ENCODE peak calls at places on chromosomes 13 and 19, in seven cellular contexts. E is NCI-H1694; G is adipocyte; I is activated CD8-positive, alpha-beta memory T cell treated with anti-CD3 and anti-CD28 coated beads for 1 hour; D is gastrocnemius medialis; C is fibroblast of mammary gland; M is nucleus accumbens. U is an unnamed sample.

GRCh38 chr19:45523642-45524256 is 16.5 kb downstream of the VASP start:
- DNase-seq in D (peak; percentile 77), C (peak; percentile 84), I (peak; percentile 44), E (peak; percentile 95), M (peak; percentile 82), G (peak; percentile 92), U (peak; percentile 87)

GRCh38 chr19:13095934-13096890 is 6.4 kb downstream of the LYL1 start:
- DNase-seq in M (no peak), D (no peak), G (no peak), C (no peak), I (no peak), E (no peak), U (no peak)

GRCh38 chr13:76516013-76516412 is 370.2 kb downstream of the KCTD12 start:
- DNase-seq in D (no peak), M (no peak), E (no peak), C (peak; percentile 89), G (peak; percentile 70), I (no peak), U (no peak)

GRCh38 chr19:16366433-16367268 is 42.0 kb downstream of the KLF2 start:
- DNase-seq in I (no peak), G (no peak), M (no peak), C (no peak), E (no peak), D (peak; percentile 73), U (peak; percentile 20)

GRCh38 chr19:11373166-11373884 is 1.1 kb upstream of the SWSAP1 start:
- DNase-seq in M (peak; percentile 93), I (no peak), C (no peak), E (peak; percentile 28), G (no peak), D (no peak), U (no peak)

GRCh38 chr19:20787766-20788165 is 11.7 kb downstream of the ZNF66 start:
- DNase-seq in G (no peak), M (no peak), I (no peak), C (no peak), E (no peak), D (no peak), U (no peak)

GRCh38 chr19:45955905-45956608 is 17.6 kb downstream of the NOVA2 start:
- DNase-seq in M (peak; percentile 88), I (no peak), G (no peak), C (no peak), E (no peak), D (no peak), U (peak; percentile 94)

GRCh38 chr13:110872768-110873638 is 41.9 kb downstream of the ANKRD10 start:
- DNase-seq in C (no peak), E (no peak), G (no peak), I (no peak), M (no peak), D (no peak), U (no peak)

GRCh38 chr19:57302020-57302465 is 18.2 kb upstream of the ZNF543 start:
- DNase-seq in M (no peak), E (no peak), I (no peak), G (peak; percentile 93), D (peak; percentile 81), C (peak; percentile 97), U (no peak)

GRCh38 chr13:27822258-27822872 is 30.1 kb downstream of the GSX1 start:
- DNase-seq in C (peak; percentile 13), D (no peak), I (no peak), M (no peak), G (no peak), E (no peak), U (no peak)

GRCh38 chr19:16273005-16273404 is 51.6 kb upstream of the KLF2 start:
- DNase-seq in M (peak; percentile 59), G (no peak), I (no peak), D (no peak), E (no peak), C (no peak), U (peak; percentile 40)

GRCh38 chr19:30361721-30362120 is 10.5 kb upstream of the ZNF536 start:
- DNase-seq in E (no peak), M (peak; percentile 32), C (no peak), D (no peak), G (no peak), I (no peak), U (peak; percentile 75)

GRCh38 chr13:34243396-34243795 is 425.4 kb downstream of the RFC3 start:
- DNase-seq in E (no peak), M (no peak), I (no peak), D (no peak), C (no peak), G (no peak), U (no peak)

GRCh38 chr19:42465827-42466280 is 23.1 kb upstream of the CXCL17 start:
- DNase-seq in C (no peak), I (no peak), E (no peak), M (peak; percentile 26), D (no peak), G (no peak), U (no peak)

GRCh38 chr13:25733061-25733491 is 318.7 kb downstream of the SHISA2 start:
- DNase-seq in C (peak; percentile 2), M (no peak), I (no peak), E (no peak), D (no peak), G (no peak), U (no peak)

GRCh38 chr13:28640861-28641599 is 17.9 kb upstream of the POMP start:
- DNase-seq in I (no peak), M (no peak), D (no peak), E (no peak), C (no peak), G (no peak), U (no peak)

GRCh38 chr13:44128522-44128921 is 245.1 kb upstream of the SERP2 start:
- DNase-seq in C (peak; percentile 65), D (peak; percentile 72), M (peak; percentile 30), G (no peak), E (no peak), I (no peak), U (no peak)

GRCh38 chr19:33293255-33294057 is 8.9 kb downstream of the CEBPA start:
- DNase-seq in M (peak; percentile 56), G (peak; percentile 57), C (peak; percentile 85), I (no peak), E (peak; percentile 44), D (peak; percentile 29), U (no peak)

GRCh38 chr13:109684836-109685602 is 101.4 kb downstream of the IRS2 start:
- DNase-seq in E (no peak), C (peak; percentile 85), D (peak; percentile 18), M (no peak), G (no peak), I (no peak), U (peak; percentile 20)

GRCh38 chr19:8036438-8037099 is 16.0 kb upstream of the CCL25 start:
- DNase-seq in G (no peak), C (no peak), E (peak; percentile 68), I (no peak), M (no peak), D (no peak), U (no peak)

GRCh38 chr19:17289489-17289888 is 7.8 kb downstream of the ANKLE1 start:
- DNase-seq in E (no peak), M (peak; percentile 40), I (no peak), D (peak; percentile 23), C (peak; percentile 93), G (peak; percentile 51), U (no peak)

GRCh38 chr19:4057913-4058695 is 8.6 kb downstream of the ZBTB7A start:
- DNase-seq in E (no peak), D (peak; percentile 81), G (peak; percentile 89), C (peak; percentile 94), I (no peak), M (no peak), U (no peak)

GRCh38 chr13:39047560-39047959 is 9.3 kb downstream of the NHLRC3 start:
- DNase-seq in G (no peak), C (no peak), E (no peak), D (no peak), I (no peak), M (no peak), U (no peak)

GRCh38 chr19:15466851-15467733 is 2.7 kb upstream of the RASAL3 start:
- DNase-seq in C (peak; percentile 39), E (no peak), G (no peak), I (peak; percentile 17), D (no peak), M (no peak), U (no peak)

GRCh38 chr19:44960906-44961734 is 5.9 kb downstream of the CLPTM1 start:
- DNase-seq in D (no peak), E (no peak), C (no peak), I (no peak), M (no peak), G (no peak), U (no peak)

GRCh38 chr19:44845286-44845611 is 848 bp upstream of the NECTIN2 start:
- DNase-seq in G (no peak), E (no peak), C (no peak), I (no peak), M (no peak), D (no peak), U (no peak)

GRCh38 chr19:4577020-4577782 is 17.7 kb upstream of the SEMA6B start:
- DNase-seq in C (peak; percentile 35), G (no peak), D (no peak), E (no peak), I (no peak), M (no peak), U (no peak)

GRCh38 chr19:40921005-40921897 is 39.2 kb upstream of the CYP2A7 start:
- DNase-seq in I (no peak), M (no peak), G (no peak), C (no peak), E (no peak), D (no peak), U (no peak)

GRCh38 chr19:374183-374885 is 29.7 kb upstream of the MIER2 start:
- DNase-seq in E (peak; percentile 7), D (no peak), G (no peak), C (no peak), M (no peak), I (no peak), U (no peak)

GRCh38 chr13:24684600-24684998 is 4.4 kb downstream of the ATP12A start:
- DNase-seq in E (no peak), M (peak; percentile 17), I (no peak), D (no peak), C (peak; percentile 42), G (peak; percentile 13), U (peak; percentile 15)

GRCh38 chr13:60661514-60661913 is 264.5 kb downstream of the TDRD3 start:
- DNase-seq in D (no peak), E (no peak), I (no peak), C (no peak), M (no peak), G (no peak), U (no peak)

GRCh38 chr19:7863157-7863970 is 10.8 kb downstream of the PRR36 start:
- DNase-seq in D (no peak), G (no peak), M (no peak), I (no peak), E (no peak), C (no peak), U (no peak)

GRCh38 chr19:1069009-1069779 is 2.2 kb downstream of the ARHGAP45 start:
- DNase-seq in G (no peak), I (no peak), C (no peak), M (peak; percentile 53), D (peak; percentile 27), E (no peak), U (peak; percentile 47)

GRCh38 chr13:113398963-113399754 is 35.2 kb upstream of the GRTP1 start:
- DNase-seq in M (peak; percentile 11), D (no peak), I (no peak), C (no peak), E (no peak), G (peak; percentile 65), U (no peak)

GRCh38 chr13:49208619-49209018 is 11.5 kb upstream of the MLNR start:
- DNase-seq in I (no peak), C (no peak), E (no peak), D (no peak), M (no peak), G (no peak), U (no peak)

GRCh38 chr13:43107780-43108179 is 84.4 kb downstream of the DNAJC15 start:
- DNase-seq in I (no peak), G (peak; percentile 38), E (no peak), C (peak; percentile 74), M (no peak), D (no peak), U (no peak)

GRCh38 chr19:5953034-5953589 is 24.8 kb downstream of the RANBP3 start:
- DNase-seq in E (no peak), G (no peak), I (no peak), M (no peak), D (no peak), C (peak; percentile 45), U (no peak)

U was measured in globus pallidus.